ENCODE peak calls at places on chromosomes 3 and 15, in five cellular contexts. One of them, this sample, is unnamed.
A peak's percentile ranks its signal among the peaks of the same experiment; 100 is the strongest.

GRCh38 chr3:192850501-192850981 is 67.1 kb downstream of the MB21D2 start:
- DNase-seq in neuronal stem cell: no peak
- DNase-seq in mesenchymal stem cell: peak; percentile 86
- DNase-seq in mesendoderm: no peak
- DNase-seq in trophoblast cell: peak; percentile 59
- DNase-seq in this sample: no peak

GRCh38 chr15:65286704-65287514 is at the start of gene PARP16:
- DNase-seq in mesendoderm: peak; percentile 96
- DNase-seq in mesenchymal stem cell: peak; percentile 77
- DNase-seq in neuronal stem cell: peak; percentile 86
- DNase-seq in trophoblast cell: peak; percentile 94
- DNase-seq in this sample: peak; percentile 97

GRCh38 chr3:64533565-64534317 is 154.1 kb downstream of the ADAMTS9 start:
- DNase-seq in mesendoderm: peak; percentile 92
- DNase-seq in trophoblast cell: peak; percentile 82
- DNase-seq in neuronal stem cell: peak; percentile 85
- DNase-seq in mesenchymal stem cell: peak; percentile 89
- DNase-seq in this sample: peak; percentile 91

GRCh38 chr3:133693821-133694220 is 32.1 kb upstream of the TOPBP1 start:
- DNase-seq in mesendoderm: no peak
- DNase-seq in neuronal stem cell: no peak
- DNase-seq in trophoblast cell: no peak
- DNase-seq in mesenchymal stem cell: no peak
- DNase-seq in this sample: no peak

GRCh38 chr3:192917508-192918274 is at the start of gene MB21D2:
- DNase-seq in neuronal stem cell: peak; percentile 68
- DNase-seq in mesenchymal stem cell: peak; percentile 90
- DNase-seq in mesendoderm: peak; percentile 91
- DNase-seq in trophoblast cell: peak; percentile 82
- DNase-seq in this sample: peak; percentile 67

GRCh38 chr15:50418041-50418583 is 6.1 kb upstream of the USP8 start:
- DNase-seq in trophoblast cell: no peak
- DNase-seq in mesendoderm: no peak
- DNase-seq in mesenchymal stem cell: no peak
- DNase-seq in neuronal stem cell: no peak
- DNase-seq in this sample: no peak

GRCh38 chr3:41932511-41932910 is 29.4 kb downstream of the ULK4 start:
- DNase-seq in mesendoderm: no peak
- DNase-seq in neuronal stem cell: no peak
- DNase-seq in trophoblast cell: no peak
- DNase-seq in mesenchymal stem cell: no peak
- DNase-seq in this sample: no peak

GRCh38 chr3:158559504-158559903 is 11.5 kb upstream of the MLF1 start:
- DNase-seq in mesenchymal stem cell: no peak
- DNase-seq in mesendoderm: no peak
- DNase-seq in trophoblast cell: no peak
- DNase-seq in neuronal stem cell: no peak
- DNase-seq in this sample: no peak

GRCh38 chr3:127409421-127410136 is 121.7 kb upstream of the PRR20G start:
- DNase-seq in neuronal stem cell: no peak
- DNase-seq in mesenchymal stem cell: no peak
- DNase-seq in mesendoderm: no peak
- DNase-seq in trophoblast cell: no peak
- DNase-seq in this sample: no peak

GRCh38 chr15:52790166-52790708 is at the start of gene ONECUT1:
- DNase-seq in mesenchymal stem cell: peak; percentile 40
- DNase-seq in mesendoderm: peak; percentile 72
- DNase-seq in trophoblast cell: peak; percentile 74
- DNase-seq in neuronal stem cell: peak; percentile 79
- DNase-seq in this sample: peak; percentile 82

GRCh38 chr3:44923634-44924033 is 49.2 kb downstream of the TGM4 start:
- DNase-seq in trophoblast cell: no peak
- DNase-seq in mesendoderm: no peak
- DNase-seq in neuronal stem cell: no peak
- DNase-seq in mesenchymal stem cell: no peak
- DNase-seq in this sample: no peak

GRCh38 chr3:194030372-194030771 is 105.6 kb upstream of the HES1 start:
- DNase-seq in neuronal stem cell: no peak
- DNase-seq in mesenchymal stem cell: no peak
- DNase-seq in trophoblast cell: no peak
- DNase-seq in mesendoderm: no peak
- DNase-seq in this sample: no peak

GRCh38 chr15:88636654-88637053 is 2.2 kb upstream of the ISG20 start:
- DNase-seq in trophoblast cell: peak; percentile 33
- DNase-seq in mesendoderm: peak; percentile 51
- DNase-seq in mesenchymal stem cell: peak; percentile 63
- DNase-seq in neuronal stem cell: no peak
- DNase-seq in this sample: no peak

DNA sequence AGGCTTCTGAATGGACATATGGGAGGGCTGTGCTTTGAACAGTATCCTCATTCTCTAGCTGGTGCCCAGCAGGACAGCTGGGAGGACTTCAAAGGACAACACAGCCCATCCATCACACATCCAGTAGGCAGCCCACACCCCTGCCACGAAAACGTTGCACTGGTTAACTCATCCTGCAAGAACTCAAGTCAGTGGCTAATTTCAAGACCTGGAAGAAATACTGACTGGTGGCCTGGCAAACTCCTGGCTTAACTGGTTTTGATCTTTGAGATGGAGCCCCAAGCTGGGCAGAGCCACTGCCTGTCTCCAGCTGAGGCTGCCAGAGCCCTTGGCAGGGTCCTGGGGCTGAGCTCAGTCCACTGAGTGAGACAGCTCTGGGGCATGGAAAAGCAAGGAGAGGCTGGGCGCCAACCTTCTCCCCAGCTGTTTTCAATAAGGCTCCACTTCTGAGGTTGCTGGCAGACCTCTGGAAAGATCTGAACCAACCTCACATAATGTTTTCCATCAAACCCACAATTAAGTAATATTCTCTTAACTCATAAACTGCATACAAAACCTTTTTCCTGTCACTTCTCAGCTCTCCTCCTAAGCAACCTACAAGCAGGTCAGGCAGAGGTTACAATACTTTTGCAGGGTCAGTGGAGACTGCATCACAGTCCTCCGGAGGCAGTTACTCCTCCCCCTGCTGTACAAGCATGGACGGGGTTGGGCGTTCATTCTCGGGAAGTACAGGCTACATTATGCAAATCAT is 110.3 kb downstream of the MYLK start:
- DNase-seq in mesenchymal stem cell: no peak
- DNase-seq in trophoblast cell: no peak
- DNase-seq in neuronal stem cell: no peak
- DNase-seq in mesendoderm: no peak
- DNase-seq in this sample: no peak
- H3K18ac ChIP-seq in mesenchymal stem cell: no peak overlapping the region
- H3K18ac ChIP-seq in trophoblast cell: no peak overlapping the region
- H3K18ac ChIP-seq in neuronal stem cell: peak overlapping the region; percentile 62
- H3K18ac ChIP-seq in mesendoderm: no peak overlapping the region
- H3K18ac ChIP-seq in this sample: no peak overlapping the region

DNA sequence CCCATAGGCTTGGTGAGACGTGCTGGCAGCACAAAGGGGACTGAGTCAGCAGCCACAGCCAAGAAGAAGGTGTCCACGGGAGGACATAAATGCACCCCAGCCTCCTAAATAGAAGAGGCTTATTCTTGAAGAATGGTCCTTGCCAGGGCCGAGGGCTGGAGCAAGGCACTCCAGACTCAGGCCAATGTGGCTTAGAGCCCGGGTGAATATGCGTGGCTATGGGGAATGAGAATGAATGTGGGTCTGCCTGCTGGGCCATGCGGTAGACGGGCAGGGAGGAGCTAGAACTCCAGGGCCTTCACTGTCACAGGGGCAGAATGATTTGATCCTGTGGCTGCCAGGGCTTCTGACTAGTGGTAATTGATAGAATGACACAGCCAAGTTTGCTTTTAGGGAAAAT is 34.0 kb downstream of the DHX30 start:
- DNase-seq in mesendoderm: peak; percentile 29
- DNase-seq in neuronal stem cell: no peak
- DNase-seq in trophoblast cell: no peak
- DNase-seq in mesenchymal stem cell: no peak
- DNase-seq in this sample: peak; percentile 42
- H3K27ac ChIP-seq in mesendoderm: no peak overlapping the region
- H3K27ac ChIP-seq in neuronal stem cell: peak overlapping the region; percentile 46
- H3K27ac ChIP-seq in trophoblast cell: no peak overlapping the region
- H3K27ac ChIP-seq in mesenchymal stem cell: no peak overlapping the region
- H3K27ac ChIP-seq in this sample: no peak overlapping the region

GRCh38 chr15:29471757-29472156 is 202.1 kb upstream of the NSMCE3 start:
- DNase-seq in mesendoderm: no peak
- DNase-seq in trophoblast cell: no peak
- DNase-seq in neuronal stem cell: no peak
- DNase-seq in mesenchymal stem cell: no peak
- DNase-seq in this sample: no peak

GRCh38 chr15:29471306-29471705 is 201.7 kb upstream of the NSMCE3 start:
- DNase-seq in mesendoderm: no peak
- DNase-seq in neuronal stem cell: no peak
- DNase-seq in mesenchymal stem cell: no peak
- DNase-seq in trophoblast cell: no peak
- DNase-seq in this sample: no peak

GRCh38 chr15:29468899-29469298 is 199.3 kb upstream of the NSMCE3 start:
- DNase-seq in trophoblast cell: no peak
- DNase-seq in mesendoderm: no peak
- DNase-seq in neuronal stem cell: no peak
- DNase-seq in mesenchymal stem cell: no peak
- DNase-seq in this sample: no peak

GRCh38 chr15:29470794-29471193 is 201.2 kb upstream of the NSMCE3 start:
- DNase-seq in neuronal stem cell: no peak
- DNase-seq in trophoblast cell: no peak
- DNase-seq in mesendoderm: no peak
- DNase-seq in mesenchymal stem cell: no peak
- DNase-seq in this sample: no peak

DNA sequence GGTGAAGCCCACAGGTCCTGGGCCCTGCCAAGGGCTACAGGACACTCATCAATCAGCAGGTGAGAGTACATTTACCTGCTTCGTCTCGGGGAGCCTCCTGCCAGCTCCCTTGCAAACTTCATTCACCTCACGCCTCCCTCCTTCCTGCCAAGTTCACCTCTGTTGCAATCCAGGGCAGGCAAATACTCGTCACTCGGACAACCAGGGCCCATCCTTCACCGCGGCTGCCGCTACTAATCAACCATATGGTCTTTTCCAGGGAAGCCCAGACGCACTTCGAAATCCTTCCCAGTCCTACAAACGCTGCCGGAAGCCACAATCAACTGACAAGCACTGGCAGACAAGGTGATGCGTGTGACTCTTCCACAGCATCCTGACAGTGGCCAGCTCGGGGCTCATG is 200.7 kb upstream of the NSMCE3 start:
- DNase-seq in mesendoderm: no peak
- DNase-seq in neuronal stem cell: no peak
- DNase-seq in mesenchymal stem cell: no peak
- DNase-seq in trophoblast cell: no peak
- DNase-seq in this sample: no peak
- H2AK5ac ChIP-seq in mesendoderm: no peak overlapping the region
- H2AK5ac ChIP-seq in neuronal stem cell: no peak overlapping the region
- H2AK5ac ChIP-seq in mesenchymal stem cell: no peak overlapping the region
- H2AK5ac ChIP-seq in trophoblast cell: no peak overlapping the region
- H2AK5ac ChIP-seq in this sample: no peak overlapping the region

DNA sequence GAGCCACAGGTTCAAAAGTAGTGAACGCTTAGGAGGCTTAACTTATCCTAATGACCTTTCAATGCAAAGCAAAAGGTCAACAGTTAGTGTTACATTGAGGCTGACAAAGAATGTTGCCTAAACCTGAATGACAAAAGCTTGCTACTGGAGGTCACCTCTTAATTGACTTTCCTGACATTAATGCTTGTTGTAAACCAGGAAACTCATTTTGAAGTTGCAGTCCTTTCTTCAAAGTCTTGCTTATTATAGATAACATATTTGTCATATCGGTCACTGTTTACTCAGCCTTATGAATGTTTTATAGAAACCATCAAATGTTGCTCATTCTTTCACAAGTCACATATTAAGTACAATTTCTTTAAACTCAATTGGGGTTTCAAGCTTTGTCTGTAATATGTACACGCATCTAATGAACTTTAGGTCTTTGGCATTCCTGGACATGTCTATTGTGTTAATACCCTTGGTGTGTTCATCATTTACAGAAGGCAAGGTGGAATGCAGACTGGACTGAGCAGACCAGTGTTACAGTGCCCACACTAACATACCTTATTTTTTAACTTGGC is 488.2 kb upstream of the NECTIN3 start:
- DNase-seq in mesendoderm: peak; percentile 64
- DNase-seq in trophoblast cell: peak; percentile 1
- DNase-seq in neuronal stem cell: peak; percentile 45
- DNase-seq in mesenchymal stem cell: no peak
- DNase-seq in this sample: no peak
- H3K18ac ChIP-seq in mesendoderm: no peak overlapping the region
- H3K18ac ChIP-seq in trophoblast cell: no peak overlapping the region
- H3K18ac ChIP-seq in neuronal stem cell: no peak overlapping the region
- H3K18ac ChIP-seq in mesenchymal stem cell: no peak overlapping the region
- H3K18ac ChIP-seq in this sample: no peak overlapping the region

GRCh38 chr3:100009285-100010086 is 104.8 kb downstream of the FILIP1L start:
- DNase-seq in mesenchymal stem cell: peak; percentile 23
- DNase-seq in neuronal stem cell: no peak
- DNase-seq in trophoblast cell: no peak
- DNase-seq in mesendoderm: no peak
- DNase-seq in this sample: no peak
- H3K27ac ChIP-seq in mesenchymal stem cell: peak overlapping the region; percentile 45
- H3K27ac ChIP-seq in neuronal stem cell: no peak overlapping the region
- H3K27ac ChIP-seq in trophoblast cell: no peak overlapping the region
- H3K27ac ChIP-seq in mesendoderm: no peak overlapping the region
- H3K27ac ChIP-seq in this sample: no peak overlapping the region

DNA sequence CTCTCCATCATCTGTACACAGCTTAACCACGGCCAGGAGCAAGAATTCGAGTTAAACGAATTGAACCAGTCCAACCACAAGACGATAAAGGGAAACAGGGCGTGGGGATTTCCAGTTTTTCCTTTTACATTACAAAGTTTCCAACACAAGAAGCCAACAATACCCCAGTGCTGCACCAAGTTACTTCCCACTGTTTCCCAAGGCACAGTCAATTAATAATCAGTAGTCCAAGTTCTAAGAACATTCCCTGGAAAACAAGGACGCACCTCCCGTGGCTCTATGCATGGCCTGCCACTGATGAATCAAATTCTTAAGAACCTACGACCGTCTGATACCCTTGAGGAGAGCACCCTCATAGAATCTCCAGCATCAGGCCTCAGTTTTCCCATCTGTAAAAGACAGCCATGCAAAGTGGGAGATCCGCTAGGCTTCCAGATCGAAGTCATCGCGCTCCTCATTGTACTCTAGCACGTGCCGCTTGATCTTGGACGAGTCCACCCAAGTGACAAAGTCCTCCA is 774 bp downstream of the IMP3 start:
- DNase-seq in neuronal stem cell: no peak
- DNase-seq in mesendoderm: peak; percentile 37
- DNase-seq in mesenchymal stem cell: peak; percentile 79
- DNase-seq in trophoblast cell: peak; percentile 58
- DNase-seq in this sample: no peak
- H2AK5ac ChIP-seq in neuronal stem cell: peak overlapping the region; percentile 99
- H2AK5ac ChIP-seq in mesendoderm: peak overlapping the region; percentile 2
- H2AK5ac ChIP-seq in mesenchymal stem cell: peak overlapping the region; percentile 31
- H2AK5ac ChIP-seq in trophoblast cell: peak overlapping the region; percentile 0
- H2AK5ac ChIP-seq in this sample: no peak overlapping the region